ENCODE peak calls at places on chromosomes 3 and 15, in seven cellular contexts. T is stimulated activated CD4-positive, alpha-beta T cell treated with anti-CD3 and anti-CD28 coated beads, Interleukin-4, amount 100 ng/mL, for 1 hour; K is GM03348; G is right atrium auricular region; E is CD14-positive monocyte; J is NCI-H2171; O is body of pancreas. R is an unnamed sample.

GRCh38 chr3:124759666-124760401 is 29.6 kb downstream of the UMPS start:
- DNase-seq in E (no peak), K (no peak), J (no peak), G (no peak), O (no peak), T (no peak), R (no peak)

GRCh38 chr15:57665187-57665586 is 41.3 kb upstream of the POLR2M start:
- DNase-seq in J (no peak), E (no peak), G (no peak), K (no peak), O (no peak), T (no peak), R (no peak)

GRCh38 chr3:26984601-26985000 is 362.0 kb downstream of the LRRC3B start:
- DNase-seq in G (no peak), K (no peak), T (no peak), J (no peak), E (no peak), O (no peak), R (no peak)

GRCh38 chr15:31306426-31307269 is 20.0 kb upstream of the KLF13 start:
- DNase-seq in O (no peak), G (peak), E (no peak), J (no peak), T (no peak), K (no peak), R (no peak)

GRCh38 chr3:42741796-42742195 is 31.3 kb downstream of the CCDC13 start:
- DNase-seq in O (no peak), E (no peak), K (no peak), J (no peak), G (peak), T (no peak), R (no peak)

GRCh38 chr15:40461958-40462357 is 8.8 kb upstream of the CHST14 start:
- DNase-seq in G (no peak), O (no peak), J (no peak), K (no peak), T (no peak), E (no peak), R (no peak)

GRCh38 chr15:45780352-45780751 is 145.5 kb downstream of the SQOR start:
- DNase-seq in K (no peak), T (no peak), E (no peak), G (no peak), J (no peak), O (no peak), R (no peak)

GRCh38 chr3:141941093-141941492 is 64.7 kb downstream of the ATP1B3 start:
- DNase-seq in O (no peak), K (no peak), G (no peak), E (no peak), J (no peak), T (no peak), R (no peak)

GRCh38 chr15:47717036-47717611 is at the start of gene SEMA6D:
- DNase-seq in J (peak), K (peak), T (no peak), G (peak), O (peak), E (no peak), R (peak)

GRCh38 chr3:156892701-156893100 is 66.5 kb downstream of the LEKR1 start:
- DNase-seq in K (peak), G (no peak), J (no peak), E (no peak), T (no peak), O (no peak), R (no peak)

GRCh38 chr3:50405249-50405648 is 45.9 kb upstream of the TMEM115 start:
- DNase-seq in K (peak), G (no peak), J (no peak), T (peak), E (no peak), O (no peak), R (no peak)

GRCh38 chr15:74432271-74432967 is 1.3 kb downstream of the SEMA7A start:
- DNase-seq in G (no peak), E (no peak), T (no peak), O (no peak), K (no peak), J (no peak), R (no peak)

GRCh38 chr3:125437631-125438435 is 62.7 kb upstream of the ZNF148 start:
- DNase-seq in J (no peak), T (peak), G (peak), O (peak), E (peak), K (peak), R (peak)

GRCh38 chr3:51271172-51271571 is 113.9 kb upstream of the MANF start:
- DNase-seq in J (no peak), O (no peak), E (no peak), G (no peak), K (no peak), T (no peak), R (no peak)

GRCh38 chr3:101070260-101071121 is 77.3 kb upstream of the ABI3BP start:
- DNase-seq in G (no peak), J (peak), T (peak), K (peak), O (peak), E (no peak), R (peak)

GRCh38 chr15:47158573-47158972 is 558.7 kb upstream of the SEMA6D start:
- DNase-seq in E (no peak), J (no peak), O (no peak), G (no peak), T (no peak), K (no peak), R (no peak)

GRCh38 chr15:92098869-92099268 is 245.4 kb downstream of the SLCO3A1 start:
- DNase-seq in G (no peak), O (peak), E (no peak), T (no peak), K (no peak), J (no peak), R (no peak)

GRCh38 chr15:52523192-52523591 is 5.5 kb downstream of the MYO5A start:
- DNase-seq in O (no peak), G (no peak), E (no peak), J (no peak), K (peak), T (no peak), R (no peak)

GRCh38 chr3:12603969-12604368 is 47.1 kb downstream of the MKRN2 start:
- DNase-seq in J (no peak), T (no peak), O (no peak), G (no peak), K (no peak), E (no peak), R (no peak)

GRCh38 chr15:62850791-62851291 is 191.7 kb upstream of the TPM1 start:
- DNase-seq in J (no peak), G (no peak), T (no peak), K (peak), O (no peak), E (no peak), R (no peak)

GRCh38 chr15:51736646-51737537 is 563 bp downstream of the LYSMD2 start:
- DNase-seq in T (peak), K (peak), O (peak), J (peak), G (no peak), E (no peak), R (peak)

GRCh38 chr3:31466016-31466415 is 66.7 kb upstream of the STT3B start:
- DNase-seq in K (peak), E (no peak), J (no peak), O (no peak), G (no peak), T (no peak), R (no peak)

GRCh38 chr15:84752700-84753099 is 4.3 kb downstream of the ZNF592 start:
- DNase-seq in O (no peak), J (no peak), E (no peak), G (no peak), T (no peak), K (peak), R (no peak)

GRCh38 chr3:42662813-42663535 is 9.5 kb downstream of the ZBTB47 start:
- DNase-seq in K (peak), O (no peak), G (no peak), J (no peak), T (no peak), E (peak), R (no peak)

GRCh38 chr15:29139540-29140459 is 129.8 kb downstream of the NSMCE3 start:
- DNase-seq in T (peak), G (no peak), O (peak), J (peak), K (peak), E (peak), R (peak)

GRCh38 chr3:141646760-141647561 is 91.1 kb upstream of the RNF7 start:
- DNase-seq in K (no peak), O (peak), T (no peak), E (peak), G (no peak), J (peak), R (peak)

R was measured in HT-29.